ENCODE peak calls at places on chromosomes 1 and 21, in seven cellular contexts. G is SK-N-SH, S is HCT116, J is GM12878, W is NT2/D1, P is HepG2, O is H1. A is an unnamed sample.

GRCh38 chr1:151976868-151977267 is 16.8 kb downstream of the S100A10 start:
- DNase-seq in O (no peak), P (no peak), G (no peak), J (no peak), W (no peak), S (no peak), A (no peak)

GRCh38 chr1:115771847-115772457 is 3.4 kb upstream of the CASQ2 start:
- DNase-seq in W (peak), O (peak), S (peak), J (peak), G (peak), P (peak), A (peak)

GRCh38 chr1:29820401-29820800 is 584.1 kb downstream of the PTPRU start:
- DNase-seq in P (no peak), J (no peak), W (no peak), O (no peak), S (no peak), G (no peak), A (no peak)

GRCh38 chr1:181423301-181423918 is 59.9 kb upstream of the CACNA1E start:
- DNase-seq in P (peak), O (peak), G (peak), J (no peak), S (peak), W (peak), A (peak)

GRCh38 chr1:227378876-227379554 is 60.7 kb upstream of the CDC42BPA start:
- DNase-seq in J (no peak), P (no peak), S (no peak), O (no peak), G (no peak), W (no peak), A (peak)

GRCh38 chr1:232648316-232648715 is 18.4 kb upstream of the SIPA1L2 start:
- DNase-seq in W (no peak), P (no peak), J (no peak), O (no peak), G (no peak), S (no peak), A (no peak)

GRCh38 chr21:31248598-31248997 is 95.5 kb downstream of the TIAM1 start:
- DNase-seq in S (no peak), G (no peak), J (no peak), O (no peak), W (peak), P (no peak), A (no peak)

GRCh38 chr1:225835752-225836151 is 25.8 kb downstream of the EPHX1 start:
- DNase-seq in G (no peak), J (no peak), P (no peak), S (no peak), O (no peak), W (no peak), A (no peak)

GRCh38 chr1:207004931-207005830 is 27.4 kb downstream of the C1orf116 start:
- DNase-seq in P (peak), O (no peak), W (peak), G (peak), S (peak), J (peak), A (peak)

GRCh38 chr1:56028244-56028643 is 551.1 kb downstream of the PLPP3 start:
- DNase-seq in O (no peak), J (peak), P (no peak), W (no peak), G (no peak), S (no peak), A (no peak)

GRCh38 chr1:92784051-92784638 is 763 bp downstream of the EVI5 start:
- DNase-seq in O (no peak), W (no peak), P (peak), S (no peak), J (peak), G (no peak), A (no peak)

GRCh38 chr21:23853796-23854379 is 1753.4 kb downstream of the MRPL39 start:
- DNase-seq in J (no peak), G (peak), S (no peak), P (no peak), W (peak), O (no peak), A (peak)

GRCh38 chr1:39822146-39822545 is 33.5 kb upstream of the BMP8B start:
- DNase-seq in O (no peak), J (no peak), P (no peak), W (no peak), G (no peak), S (no peak), A (no peak)

GRCh38 chr21:18023099-18023498 is 203.9 kb upstream of the C21orf91 start:
- DNase-seq in P (no peak), O (no peak), W (no peak), G (no peak), J (no peak), S (no peak), A (no peak)

DNA sequence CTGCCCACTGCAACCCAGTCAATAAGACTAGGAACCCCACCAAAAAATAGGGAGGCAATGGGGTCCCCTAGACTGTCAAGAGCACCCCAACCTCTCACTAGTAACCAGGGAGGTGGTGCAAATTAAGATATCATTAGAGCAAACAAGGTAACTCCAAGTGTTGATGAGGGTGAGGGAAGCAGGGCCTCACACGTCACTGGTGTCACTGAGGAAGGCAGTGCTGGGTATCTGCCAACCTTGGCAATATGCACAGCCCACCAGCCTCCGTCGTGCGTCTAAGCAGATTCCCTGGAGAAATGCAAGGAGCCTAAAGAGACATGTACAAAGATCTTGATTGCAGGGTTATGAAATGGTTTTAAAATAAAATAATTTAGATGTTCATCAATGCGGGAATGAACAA is 3.8 kb downstream of the UBASH3A start:
- DNase-seq in G (no peak), O (no peak), W (no peak), S (no peak), P (no peak), J (no peak), A (no peak)
- H3K4me3 ChIP-seq in G (no peak), O (no peak), W (no peak), S (no peak), P (no peak), J (no peak), A (no peak)

GRCh38 chr1:153633161-153633746 is 612 bp upstream of the CHTOP start:
- DNase-seq in P (no peak), G (no peak), O (no peak), W (no peak), J (no peak), S (no peak), A (peak)
- TF ChIP-seq YY1 in P (no peak), G (no peak), O (no peak), W (no peak), J (no peak), S (no peak), A (no peak)

GRCh38 chr1:25033030-25033827 is 103.2 kb upstream of the RUNX3 start:
- DNase-seq in G (no peak), P (no peak), J (no peak), W (no peak), S (no peak), O (no peak), A (no peak)
- H3K4me3 ChIP-seq in G (no peak), P (no peak), J (peak), W (no peak), S (no peak), O (no peak), A (no peak)

GRCh38 chr1:91777196-91777595 is 108.8 kb downstream of the TGFBR3 start:
- DNase-seq in W (no peak), S (no peak), G (no peak), O (no peak), P (no peak), J (no peak), A (no peak)

GRCh38 chr1:91771717-91772116 is 114.2 kb downstream of the TGFBR3 start:
- DNase-seq in W (no peak), S (no peak), G (no peak), O (no peak), P (no peak), J (no peak), A (no peak)

GRCh38 chr1:91776068-91776794 is 109.7 kb downstream of the TGFBR3 start:
- DNase-seq in W (no peak), O (no peak), P (no peak), G (no peak), S (no peak), J (no peak), A (no peak)

GRCh38 chr1:91775227-91775626 is 110.7 kb downstream of the TGFBR3 start:
- DNase-seq in S (no peak), P (no peak), G (no peak), O (no peak), J (no peak), W (no peak), A (no peak)

GRCh38 chr1:91774520-91775203 is 111.3 kb downstream of the TGFBR3 start:
- DNase-seq in S (no peak), P (no peak), O (no peak), G (no peak), J (no peak), W (no peak), A (no peak)
- TF ChIP-seq YY1 in S (no peak), P (no peak), O (no peak), G (no peak), J (no peak), W (no peak), A (no peak)